ENCODE peak calls at places on chromosomes 2 and 18, in four cellular contexts. Y, N, B and Q are unnamed samples.

GRCh38 chr2:58515827-58516574 is 274.9 kb upstream of the FANCL start:
- DNase-seq in Y (no peak), N (no peak), B (no peak), Q (no peak)

GRCh38 chr2:236159778-236160170 is 8.4 kb downstream of the GBX2 start:
- DNase-seq in Y (no peak), N (no peak), B (no peak), Q (no peak)

GRCh38 chr2:236830931-236831330 is 254.8 kb upstream of the COPS8 start:
- DNase-seq in Y (no peak), N (no peak), B (no peak), Q (no peak)

GRCh38 chr2:65373365-65373918 is 59.0 kb downstream of the SPRED2 start:
- DNase-seq in Y (no peak), N (no peak), B (no peak), Q (no peak)

GRCh38 chr2:191636586-191636985 is 41.4 kb upstream of the NABP1 start:
- DNase-seq in Y (no peak), N (no peak), B (no peak), Q (no peak)

GRCh38 chr2:238684362-238685326 is 163.2 kb upstream of the TWIST2 start:
- DNase-seq in Y (no peak), N (peak), B (no peak), Q (no peak)

GRCh38 chr2:120824246-120824645 is 88.6 kb downstream of the GLI2 start:
- DNase-seq in Y (no peak), N (no peak), B (no peak), Q (no peak)

GRCh38 chr2:86300496-86300895 is 36.9 kb downstream of the REEP1 start:
- DNase-seq in Y (no peak), N (no peak), B (no peak), Q (no peak)

GRCh38 chr2:237435844-237436590 is 22.1 kb upstream of the COL6A3 start:
- DNase-seq in Y (no peak), N (no peak), B (no peak), Q (no peak)

GRCh38 chr2:235575431-235575830 is 81.6 kb downstream of the AGAP1 start:
- DNase-seq in Y (no peak), N (no peak), B (no peak), Q (no peak)

GRCh38 chr2:195810340-195811098 is 153.5 kb downstream of the SLC39A10 start:
- DNase-seq in Y (no peak), N (no peak), B (no peak), Q (no peak)

GRCh38 chr18:66560092-66560491 is 43.8 kb downstream of the CDH19 start:
- DNase-seq in Y (no peak), N (no peak), B (no peak), Q (no peak)

GRCh38 chr18:48228301-48228715 is 180.9 kb downstream of the ZBTB7C start:
- DNase-seq in Y (no peak), N (no peak), B (no peak), Q (no peak)

GRCh38 chr2:61255580-61256437 is 93.8 kb downstream of the C2orf74 start:
- DNase-seq in Y (no peak), N (peak), B (no peak), Q (no peak)

GRCh38 chr2:227783404-227784138 is 30.1 kb upstream of the CCL20 start:
- DNase-seq in Y (peak), N (no peak), B (peak), Q (peak)

GRCh38 chr2:226798422-226799210 is 1.0 kb downstream of the IRS1 start:
- DNase-seq in Y (peak), N (no peak), B (peak), Q (peak)

GRCh38 chr2:231052494-231053451 is 3.9 kb upstream of the PSMD1 start:
- DNase-seq in Y (peak), N (peak), B (peak), Q (peak)

GRCh38 chr2:85448840-85449588 is 30.5 kb downstream of the SH2D6 start:
- DNase-seq in Y (no peak), N (no peak), B (no peak), Q (no peak)